ENCODE peak calls at places on chromosome X, in seven cellular contexts. B is PC-3, Q is psoas muscle, L is fibroblast of lung, G is neural progenitor cell, D is H9, S is BE2C. P is an unnamed sample.

GRCh38 chrX:94743478-94743877 is 1069.5 kb downstream of the FAM133A start:
- DNase-seq in Q (no peak), S (no peak), D (no peak), B (no peak), G (no peak), L (no peak), P (no peak)

GRCh38 chrX:134368140-134368539 is 91.8 kb upstream of the HPRT1 start:
- DNase-seq in Q (no peak), S (no peak), D (no peak), L (no peak), B (no peak), G (no peak), P (no peak)

GRCh38 chrX:67543818-67544217 is at the start of gene AR:
- DNase-seq in B (no peak), S (no peak), Q (peak; percentile 74), G (peak; percentile 84), L (peak; percentile 74), D (peak; percentile 85), P (peak; percentile 86)

GRCh38 chrX:36867143-36867542 is 141.0 kb upstream of the FAM47C start:
- DNase-seq in G (peak; percentile 46), S (no peak), B (peak; percentile 64), Q (no peak), D (no peak), L (peak; percentile 2), P (no peak)

GRCh38 chrX:40104649-40105015 is 6.9 kb upstream of the BCOR start:
- DNase-seq in S (peak; percentile 35), Q (peak; percentile 66), G (peak; percentile 53), L (peak; percentile 69), B (peak; percentile 65), D (no peak), P (peak; percentile 77)

GRCh38 chrX:15853586-15854079 is 980 bp downstream of the AP1S2 start:
- DNase-seq in Q (no peak), B (peak; percentile 15), G (peak; percentile 17), L (peak; percentile 21), D (no peak), S (no peak), P (peak; percentile 52)

GRCh38 chrX:120144178-120144844 is 14.1 kb upstream of the RHOXF2 start:
- DNase-seq in B (no peak), Q (no peak), L (no peak), S (peak; percentile 19), D (peak; percentile 61), G (peak; percentile 18), P (no peak)

GRCh38 chrX:48806088-48806487 is 4.2 kb downstream of the HDAC6 start:
- DNase-seq in D (no peak), B (no peak), L (no peak), Q (no peak), G (no peak), S (no peak), P (no peak)

GRCh38 chrX:137684591-137684990 is 118.7 kb downstream of the ZIC3 start:
- DNase-seq in Q (no peak), D (no peak), L (no peak), B (no peak), G (no peak), S (no peak), P (no peak)

GRCh38 chrX:100662791-100663190 is 18.8 kb downstream of the SRPX2 start:
- DNase-seq in L (peak; percentile 12), G (no peak), S (no peak), B (no peak), Q (no peak), D (no peak), P (no peak)

GRCh38 chrX:128619490-128619889 is 567.3 kb upstream of the ACTRT1 start:
- DNase-seq in B (no peak), D (no peak), S (no peak), L (no peak), Q (no peak), G (no peak), P (no peak)

GRCh38 chrX:129612396-129612795 is 42.4 kb downstream of the APLN start:
- DNase-seq in G (no peak), Q (no peak), D (no peak), S (no peak), L (no peak), B (no peak), P (no peak)

GRCh38 chrX:50779694-50780093 is 34.3 kb downstream of the SHROOM4 start:
- DNase-seq in G (peak; percentile 11), L (peak; percentile 7), D (no peak), Q (no peak), S (no peak), B (no peak), P (peak; percentile 51)

GRCh38 chrX:117973175-117974075 is 143.2 kb downstream of the KLHL13 start:
- DNase-seq in B (no peak), L (no peak), G (peak; percentile 49), D (no peak), S (peak; percentile 39), Q (no peak), P (no peak)

GRCh38 chrX:49209434-49210251 is 9.7 kb upstream of the SYP start:
- DNase-seq in Q (no peak), D (peak; percentile 73), S (peak; percentile 58), L (no peak), B (no peak), G (no peak), P (peak; percentile 71)

GRCh38 chrX:150765782-150766350 is 72.7 kb downstream of the MTMR1 start:
- DNase-seq in L (peak; percentile 15), D (no peak), G (no peak), B (no peak), S (no peak), Q (no peak), P (peak; percentile 61)

GRCh38 chrX:150767045-150767395 is 73.8 kb downstream of the MTMR1 start:
- DNase-seq in L (no peak), D (no peak), G (no peak), Q (no peak), S (no peak), B (no peak), P (peak; percentile 57)

GRCh38 chrX:150765237-150765636 is 72.0 kb downstream of the MTMR1 start:
- DNase-seq in S (no peak), B (no peak), Q (no peak), L (no peak), G (no peak), D (no peak), P (peak; percentile 36)

GRCh38 chrX:150767475-150768131 is 74.4 kb downstream of the MTMR1 start:
- DNase-seq in L (peak; percentile 94), B (peak; percentile 28), D (no peak), G (no peak), S (no peak), Q (no peak), P (peak; percentile 33)

DNA sequence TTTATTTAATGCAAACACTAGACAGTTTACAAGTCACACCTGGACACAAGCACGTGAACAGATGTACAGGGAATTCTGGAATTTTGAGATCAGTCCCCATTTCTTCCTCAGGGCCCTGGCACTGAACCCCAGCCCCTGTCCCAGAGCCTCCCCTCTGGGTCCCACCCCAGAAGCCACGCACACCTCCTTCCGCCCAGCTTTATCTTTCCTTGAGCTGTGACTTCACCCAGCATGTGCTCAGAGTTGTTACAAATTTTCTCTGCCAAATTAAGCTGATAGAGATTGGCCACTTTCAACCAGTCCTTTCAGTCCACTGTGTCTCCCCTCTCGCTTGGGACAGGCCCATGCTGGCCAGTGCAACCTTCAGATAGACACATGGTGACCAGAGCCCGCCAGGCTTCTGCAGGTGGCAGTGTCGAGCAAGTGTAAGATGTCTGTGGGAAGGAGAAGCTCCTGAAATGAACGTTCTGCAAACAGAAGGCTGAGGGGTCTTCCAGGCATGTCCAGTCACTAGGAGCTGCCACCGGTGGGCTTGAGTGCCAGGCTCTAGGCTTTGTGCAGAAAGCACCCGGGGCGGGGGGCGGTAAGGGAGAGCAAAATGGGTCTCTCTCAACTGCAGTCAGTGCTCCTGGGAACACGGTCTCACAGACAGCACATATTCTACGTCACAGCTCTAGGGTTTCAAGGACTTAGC is 73.3 kb downstream of the MTMR1 start:
- DNase-seq in Q (no peak), G (no peak), S (no peak), L (no peak), B (no peak), D (peak; percentile 54), P (peak; percentile 71)
- TF ChIP-seq CTCF in Q (no peak), G (peak; percentile 31), S (peak; percentile 23), L (no peak), B (peak; percentile 48), D (peak; percentile 43), P (peak; percentile 60)

GRCh38 chrX:9520211-9520590 is 55.3 kb downstream of the TBL1X start:
- DNase-seq in S (no peak), L (no peak), G (no peak), D (no peak), B (no peak), Q (no peak), P (no peak)

GRCh38 chrX:9517062-9517461 is 52.2 kb downstream of the TBL1X start:
- DNase-seq in S (no peak), B (no peak), G (no peak), L (no peak), Q (no peak), D (no peak), P (no peak)

GRCh38 chrX:9519546-9520210 is 54.8 kb downstream of the TBL1X start:
- DNase-seq in Q (no peak), S (no peak), L (no peak), D (no peak), B (no peak), G (no peak), P (no peak)

GRCh38 chrX:9516635-9517034 is 51.8 kb downstream of the TBL1X start:
- DNase-seq in L (no peak), D (no peak), G (no peak), Q (no peak), B (no peak), S (no peak), P (no peak)

GRCh38 chrX:9518896-9519295 is 54.0 kb downstream of the TBL1X start:
- DNase-seq in S (no peak), L (no peak), B (no peak), G (no peak), D (no peak), Q (no peak), P (no peak)
- H3K4me1 ChIP-seq in S (no peaks in the 10 kb centered on the region), L (no peaks in the 10 kb centered on the region), B (no peaks in the 10 kb centered on the region), G (no peaks in the 10 kb centered on the region), D (no peaks in the 10 kb centered on the region), Q (peaks cover 14% of the 10 kb centered on the region), P (no peaks in the 10 kb centered on the region)

GRCh38 chrX:95762716-95763115 is 921.9 kb upstream of the DIAPH2 start:
- DNase-seq in B (peak; percentile 1), Q (no peak), D (no peak), G (peak; percentile 44), S (no peak), L (no peak), P (no peak)
- TF ChIP-seq CTCF in B (peak; percentile 40), Q (no peak), D (peak; percentile 72), G (peak; percentile 60), S (no peak), L (no peak), P (peak; percentile 77)

DNA sequence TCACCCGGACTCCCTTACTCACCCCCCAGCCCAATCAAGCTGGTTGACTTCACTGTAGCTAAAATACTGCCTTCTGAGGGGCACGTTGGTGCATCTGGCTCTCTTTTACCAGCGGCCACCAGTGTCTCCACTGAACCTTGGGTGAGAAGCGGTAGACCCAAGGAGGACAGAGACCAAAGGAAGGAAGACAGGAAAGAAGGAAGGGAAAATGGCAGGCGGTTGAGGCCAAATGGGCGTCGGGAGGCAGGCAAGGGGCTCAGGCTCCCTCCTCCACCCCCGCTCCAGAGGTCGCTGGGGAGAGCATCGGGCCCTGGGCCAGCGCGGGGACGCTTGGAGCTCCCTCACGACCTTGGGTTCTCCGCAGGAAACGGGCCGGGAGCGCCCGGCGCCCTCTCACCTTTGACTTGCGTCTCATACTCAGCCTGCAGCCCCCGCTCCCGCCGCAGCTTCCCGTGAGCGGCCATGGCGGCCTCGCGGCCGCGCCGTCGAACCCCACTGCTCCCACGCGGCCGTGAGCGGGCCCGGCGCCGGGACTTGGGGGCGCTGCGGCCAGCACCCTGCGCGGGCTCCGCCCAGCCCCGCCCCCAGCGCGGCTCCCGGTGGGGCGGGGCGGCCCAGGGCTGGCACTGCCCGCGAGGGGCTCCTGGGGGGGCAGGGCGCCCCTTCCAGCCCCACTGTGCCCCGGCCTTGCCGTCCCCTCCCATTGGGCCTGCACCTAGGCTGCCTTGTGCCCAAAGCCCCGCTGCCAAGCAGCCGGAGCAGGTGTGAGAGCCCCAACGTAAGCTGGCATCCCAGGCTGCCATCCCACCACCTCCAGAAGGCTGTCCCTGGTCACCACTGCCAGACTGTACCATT is at the start of gene ARHGAP4:
- DNase-seq in D (peak; percentile 39), L (no peak), Q (no peak), S (no peak), B (no peak), G (peak; percentile 28), P (no peak)
- H3K4me1 ChIP-seq in D (no peaks in the 10 kb centered on the region), L (peaks cover 7% of the 10 kb centered on the region), Q (peaks cover 39% of the 10 kb centered on the region), S (peaks cover 35% of the 10 kb centered on the region), B (peaks cover 21% of the 10 kb centered on the region), G (peaks cover 8% of the 10 kb centered on the region), P (no peaks in the 10 kb centered on the region)